ENCODE peak calls at places on chromosomes 4 and X, in four cellular contexts. C is CD8-positive, alpha-beta memory T cell; X is pancreas; H is islet precursor cell. Q is an unnamed sample.

GRCh38 chr4:25844957-25845712 is 17.7 kb downstream of the SEL1L3 start:
- DNase-seq in C (no peak), X (no peak), H (no peak), Q (no peak)

GRCh38 chr4:2634014-2634413 is 97.6 kb downstream of the FAM193A start:
- DNase-seq in C (no peak), X (no peak), H (no peak), Q (no peak)

GRCh38 chrX:41923925-41924693 is 755 bp upstream of the CASK start:
- DNase-seq in C (no peak), X (no peak), H (peak; percentile 73), Q (peak; percentile 26)

GRCh38 chrX:25125483-25125882 is 109.7 kb upstream of the ARX start:
- DNase-seq in C (no peak), X (no peak), H (no peak), Q (no peak)

GRCh38 chr4:166066936-166067335 is 193.9 kb downstream of the TLL1 start:
- DNase-seq in C (no peak), X (no peak), H (no peak), Q (no peak)

GRCh38 chrX:40244980-40245379 is 147.2 kb upstream of the BCOR start:
- DNase-seq in C (no peak), X (no peak), H (no peak), Q (peak; percentile 35)

GRCh38 chr4:28287837-28288236 is 1427.2 kb downstream of the STIM2 start:
- DNase-seq in C (no peak), X (no peak), H (peak; percentile 78), Q (no peak)

GRCh38 chrX:145506225-145506624 is 258.9 kb downstream of the SPANXN1 start:
- DNase-seq in C (no peak), X (no peak), H (no peak), Q (no peak)

GRCh38 chrX:34918856-34919255 is 23.7 kb upstream of the FAM47B start:
- DNase-seq in C (no peak), X (no peak), H (peak; percentile 57), Q (peak; percentile 45)

GRCh38 chr4:44996276-44996845 is 270.0 kb upstream of the GNPDA2 start:
- DNase-seq in C (no peak), X (no peak), H (no peak), Q (no peak)

GRCh38 chrX:41781500-41781899 is 57.5 kb downstream of the GPR82 start:
- DNase-seq in C (no peak), X (no peak), H (no peak), Q (peak; percentile 63)

GRCh38 chr4:186728631-186729271 is 5.1 kb upstream of the FAT1 start:
- DNase-seq in C (no peak), X (no peak), H (no peak), Q (no peak)

GRCh38 chrX:39772057-39772832 is 325.5 kb downstream of the BCOR start:
- DNase-seq in C (peak; percentile 65), X (no peak), H (peak; percentile 90), Q (peak; percentile 30)